ENCODE peak calls at places on chromosomes 1 and 21, in six cellular contexts. S, M, T, B, K and O are unnamed samples.

GRCh38 chr1:59775480-59775879 is 39.3 kb upstream of the HOOK1 start:
- DNase-seq in S (no peak), T (no peak), M (no peak), K (no peak), B (no peak), O (no peak)

GRCh38 chr1:114314098-114314497 is 160.4 kb upstream of the SYT6 start:
- DNase-seq in B (no peak), T (no peak), K (no peak), M (no peak), S (no peak), O (peak)

GRCh38 chr1:92820551-92820950 is 11.3 kb upstream of the RPL5 start:
- DNase-seq in K (no peak), T (peak), M (no peak), S (no peak), B (no peak), O (no peak)

GRCh38 chr1:203628185-203628996 is 1.8 kb downstream of the ATP2B4 start:
- DNase-seq in S (no peak), T (peak), B (no peak), M (no peak), K (no peak), O (peak)

GRCh38 chr1:246274191-246274590 is 232.9 kb downstream of the SMYD3 start:
- DNase-seq in K (no peak), S (no peak), M (no peak), T (no peak), B (no peak), O (no peak)

GRCh38 chr1:46549697-46550681 is 1.5 kb downstream of the KNCN start:
- DNase-seq in T (peak), K (no peak), B (peak), S (no peak), M (no peak), O (peak)

GRCh38 chr1:31762726-31763670 is 1.1 kb downstream of the ADGRB2 start:
- DNase-seq in T (no peak), K (no peak), S (peak), M (peak), B (no peak), O (peak)

GRCh38 chr1:98988906-98989603 is 15.6 kb downstream of the PLPPR5 start:
- DNase-seq in M (peak), B (peak), K (no peak), T (no peak), S (no peak), O (no peak)

GRCh38 chr1:3222042-3222692 is 153.2 kb downstream of the PRDM16 start:
- DNase-seq in T (no peak), K (no peak), M (no peak), S (no peak), B (no peak), O (no peak)

GRCh38 chr1:179586107-179586823 is 5.4 kb upstream of the TDRD5 start:
- DNase-seq in M (no peak), S (no peak), T (no peak), B (no peak), K (no peak), O (no peak)

GRCh38 chr1:97332716-97333115 is 588.1 kb downstream of the DPYD start:
- DNase-seq in B (no peak), S (no peak), M (no peak), T (peak), K (no peak), O (peak)

GRCh38 chr1:45327644-45328515 is 1.2 kb downstream of the HPDL start:
- DNase-seq in S (no peak), M (no peak), B (no peak), K (no peak), T (no peak), O (no peak)

GRCh38 chr21:14453964-14454641 is 71.2 kb upstream of the HSPA13 start:
- DNase-seq in B (no peak), M (no peak), K (no peak), S (no peak), T (no peak), O (no peak)

GRCh38 chr1:113913312-113913668 is 8.2 kb downstream of the DCLRE1B start:
- DNase-seq in S (no peak), B (no peak), T (no peak), K (no peak), M (no peak), O (no peak)

GRCh38 chr1:151000408-151000807 is 6.3 kb downstream of the MINDY1 start:
- DNase-seq in M (no peak), S (no peak), B (no peak), T (no peak), K (no peak), O (no peak)

GRCh38 chr1:34915521-34915920 is 13.9 kb downstream of the DLGAP3 start:
- DNase-seq in M (no peak), S (no peak), T (no peak), K (no peak), B (no peak), O (no peak)

GRCh38 chr1:47406966-47407365 is 9.1 kb upstream of the FOXE3 start:
- DNase-seq in B (no peak), T (no peak), M (no peak), K (no peak), S (no peak), O (no peak)

GRCh38 chr1:145858238-145858936 is 494 bp downstream of the PIAS3 start:
- DNase-seq in S (peak), T (no peak), M (peak), K (peak), B (no peak), O (no peak)

GRCh38 chr1:200118779-200119505 is 91.4 kb downstream of the NR5A2 start:
- DNase-seq in K (no peak), B (no peak), T (no peak), M (no peak), S (no peak), O (no peak)

GRCh38 chr1:150551784-150552691 is 2.8 kb downstream of the ADAMTSL4 start:
- DNase-seq in S (no peak), T (peak), K (peak), M (no peak), B (no peak), O (peak)

GRCh38 chr1:227781314-227781930 is 34.1 kb upstream of the PRSS38 start:
- DNase-seq in B (no peak), M (no peak), K (peak), T (no peak), S (no peak), O (no peak)

GRCh38 chr1:15168479-15168878 is 14.9 kb downstream of the TMEM51 start:
- DNase-seq in S (no peak), T (peak), M (peak), K (no peak), B (peak), O (peak)

GRCh38 chr1:195768936-195769335 is 839.3 kb downstream of the KCNT2 start:
- DNase-seq in T (no peak), M (no peak), K (no peak), B (no peak), S (no peak), O (no peak)

GRCh38 chr1:40952744-40953315 is 26.7 kb upstream of the CTPS1 start:
- DNase-seq in T (no peak), S (no peak), M (no peak), B (no peak), K (no peak), O (no peak)

GRCh38 chr1:45037456-45037855 is 25.4 kb downstream of the UROD start:
- DNase-seq in B (no peak), T (peak), M (no peak), K (no peak), S (peak), O (peak)

GRCh38 chr1:4723106-4723505 is 68.7 kb downstream of the AJAP1 start:
- DNase-seq in S (no peak), B (no peak), K (no peak), T (no peak), M (no peak), O (no peak)